ENCODE peak calls at places on chromosome 14, in seven cellular contexts. O is fibroblast of the conjunctiva, E is upper lobe of left lung, Z is H54, W is LoVo, V is NT2/D1, B is ACHN. R is an unnamed sample.

GRCh38 chr14:36857842-36858445 is 196.3 kb downstream of the PAX9 start:
- DNase-seq in O (no peak), E (no peak), Z (no peak), W (no peak), V (no peak), B (no peak), R (no peak)

GRCh38 chr14:72924332-72924731 is 1.9 kb upstream of the DCAF4 start:
- DNase-seq in O (no peak), E (peak), Z (no peak), W (peak), V (no peak), B (no peak), R (no peak)

GRCh38 chr14:56686416-56686815 is 106.8 kb downstream of the TMEM260 start:
- DNase-seq in O (no peak), E (no peak), Z (no peak), W (no peak), V (peak), B (no peak), R (no peak)

GRCh38 chr14:21070610-21071224 is 613 bp downstream of the ARHGEF40 start:
- DNase-seq in O (no peak), E (peak), Z (peak), W (no peak), V (no peak), B (peak), R (peak)

GRCh38 chr14:60327447-60328331 is 78.7 kb downstream of the PPM1A start:
- DNase-seq in O (no peak), E (peak), Z (no peak), W (peak), V (no peak), B (peak), R (peak)

GRCh38 chr14:48686650-48687049 is 899.5 kb downstream of the RPS29 start:
- DNase-seq in O (no peak), E (no peak), Z (no peak), W (no peak), V (no peak), B (no peak), R (no peak)

GRCh38 chr14:99647407-99647806 is 2.5 kb downstream of the HHIPL1 start:
- DNase-seq in O (no peak), E (no peak), Z (no peak), W (no peak), V (no peak), B (no peak), R (no peak)

GRCh38 chr14:54116972-54117371 is 160.3 kb upstream of the BMP4 start:
- DNase-seq in O (no peak), E (no peak), Z (no peak), W (peak), V (no peak), B (no peak), R (no peak)

GRCh38 chr14:55129086-55129427 is at the start of gene LGALS3:
- DNase-seq in O (peak), E (peak), Z (peak), W (peak), V (no peak), B (peak), R (peak)

GRCh38 chr14:97707603-97708002 is 910.4 kb downstream of the VRK1 start:
- DNase-seq in O (no peak), E (no peak), Z (no peak), W (no peak), V (no peak), B (no peak), R (peak)

R was measured in NB4.